ENCODE peak calls at places on chromosomes 7 and 10, in four cellular contexts. O is H9, P is mesendoderm, X is H1. Q is an unnamed sample.

GRCh38 chr10:100827819-100828743 is 82.7 kb downstream of the PAX2 start:
- DNase-seq in P (peak; percentile 79), O (peak; percentile 61), X (no peak), Q (no peak)

GRCh38 chr10:125235093-125236069 is 75.0 kb upstream of the CTBP2 start:
- DNase-seq in X (no peak), P (no peak), O (no peak), Q (no peak)

GRCh38 chr10:31698169-31698890 is 230.3 kb downstream of the ARHGAP12 start:
- DNase-seq in P (no peak), O (no peak), X (no peak), Q (peak; percentile 91)

GRCh38 chr7:116030626-116031276 is at the start of gene TFEC:
- DNase-seq in X (no peak), P (peak; percentile 40), O (no peak), Q (peak; percentile 12)

GRCh38 chr7:150415161-150416160 is 35.0 kb upstream of the GIMAP8 start:
- DNase-seq in X (no peak), P (no peak), O (peak; percentile 8), Q (no peak)

GRCh38 chr7:145036592-145037386 is 200.9 kb upstream of the TPK1 start:
- DNase-seq in O (peak; percentile 45), P (peak; percentile 71), X (peak; percentile 21), Q (peak; percentile 2)

GRCh38 chr7:51070163-51070562 is 246.4 kb downstream of the COBL start:
- DNase-seq in X (no peak), O (no peak), P (peak; percentile 59), Q (no peak)

GRCh38 chr10:69051303-69051702 is 36.6 kb upstream of the SRGN start:
- DNase-seq in P (no peak), X (no peak), O (no peak), Q (peak; percentile 82)

GRCh38 chr7:8881916-8882315 is 448.5 kb downstream of the NXPH1 start:
- DNase-seq in O (no peak), P (peak; percentile 60), X (no peak), Q (no peak)

DNA sequence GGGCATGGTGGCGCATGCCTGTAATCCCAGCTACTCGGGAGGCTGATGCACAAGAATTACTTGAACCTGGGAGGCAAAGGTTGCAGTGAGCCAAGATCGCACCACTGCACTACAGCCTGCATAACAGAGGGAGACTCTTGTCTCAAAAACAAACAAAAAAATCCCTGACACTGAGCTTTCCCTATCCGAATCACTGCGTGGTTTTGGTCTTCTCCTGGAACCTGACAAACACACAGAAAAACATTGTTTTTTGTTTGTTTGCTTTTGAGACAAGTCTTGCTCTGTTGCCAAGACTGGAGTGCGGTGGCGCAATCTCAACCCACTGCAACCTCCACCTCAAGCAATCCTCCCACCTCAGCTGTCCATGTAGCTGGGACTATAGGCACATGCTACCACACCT is 50.4 kb upstream of the PTPRN2 start:
- DNase-seq in X (no peak), O (no peak), P (no peak), Q (no peak)
- H3K18ac ChIP-seq in X (no peak overlapping the region), O (no peak overlapping the region), P (no peak overlapping the region), Q (no peak overlapping the region)

DNA sequence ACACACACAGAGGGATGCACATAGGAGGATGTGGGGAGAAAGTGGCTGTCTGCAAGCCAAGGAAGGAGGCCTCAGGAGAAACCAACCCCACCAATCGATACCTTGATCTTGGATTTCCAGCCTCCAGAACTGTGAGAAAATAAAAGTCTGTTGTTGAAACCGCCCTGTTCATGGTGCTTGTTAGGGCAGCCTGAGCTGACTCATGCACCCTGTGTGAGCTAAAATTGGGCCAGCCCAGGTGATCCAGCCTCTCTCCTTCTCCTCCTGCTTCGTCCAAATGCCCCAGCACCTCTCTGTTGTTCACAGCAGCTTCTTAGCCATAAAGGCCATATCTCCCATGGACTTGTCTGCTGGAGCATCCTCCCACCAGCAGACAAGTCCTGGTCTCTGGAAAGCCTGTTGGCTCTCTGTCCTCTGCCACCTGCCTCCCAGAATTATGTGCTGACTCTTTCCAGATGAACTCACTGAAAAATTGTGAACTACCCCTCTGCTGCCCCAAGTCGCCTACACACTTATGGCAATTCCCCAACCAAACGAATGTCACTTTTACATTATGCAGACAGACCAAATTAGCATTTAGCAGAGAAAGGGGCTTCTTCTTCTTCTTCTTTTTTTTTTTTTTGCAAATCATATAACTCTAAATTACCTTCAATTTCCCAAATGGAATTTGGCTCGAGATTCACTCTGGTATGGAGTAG is 30.2 kb upstream of the CARD11 start:
- DNase-seq in O (no peak), X (no peak), P (no peak), Q (no peak)
- H4K5ac ChIP-seq in O (no peak overlapping the region), X (no peak overlapping the region), P (no peak overlapping the region), Q (no peak overlapping the region)

DNA sequence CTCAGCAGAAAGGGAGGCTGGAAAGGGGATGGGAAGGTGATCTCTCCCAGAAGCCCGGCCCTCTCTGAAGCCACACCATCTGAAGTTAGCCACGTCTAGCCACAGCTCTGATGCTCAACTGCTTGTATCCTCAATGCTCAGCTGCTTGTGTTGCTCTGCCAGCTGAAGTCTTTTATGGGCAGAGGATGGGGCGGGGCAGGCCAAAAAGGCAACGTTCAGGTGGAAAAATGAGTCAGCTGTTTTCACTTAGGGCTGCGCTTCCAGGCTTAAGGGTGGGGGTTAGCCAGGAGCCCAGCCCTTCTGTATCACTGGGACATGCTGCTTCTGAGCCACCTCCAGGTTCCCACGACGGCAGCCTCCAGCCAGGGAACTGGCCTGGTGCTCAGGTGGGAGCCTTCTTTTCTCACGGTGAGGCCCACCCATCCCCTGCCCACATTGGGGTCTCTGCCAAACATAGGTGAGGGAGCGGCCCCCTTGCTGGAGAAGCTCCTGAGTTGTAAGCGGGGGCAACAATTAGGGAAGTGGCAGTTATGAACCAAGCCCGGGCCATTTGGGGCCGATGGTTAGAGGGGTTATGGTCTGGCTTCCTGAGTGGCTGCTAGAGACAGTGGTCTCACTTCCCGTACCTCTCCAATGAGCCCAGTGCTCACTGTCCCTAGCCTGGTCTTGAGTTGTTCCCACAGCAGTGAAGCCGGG is 44.8 kb upstream of the CNPY1 start:
- DNase-seq in X (no peak), O (no peak), P (no peak), Q (no peak)
- H3K18ac ChIP-seq in X (no peak overlapping the region), O (no peak overlapping the region), P (no peak overlapping the region), Q (no peak overlapping the region)

GRCh38 chr7:41885078-41885477 is 182.2 kb upstream of the INHBA start:
- DNase-seq in P (no peak), X (no peak), O (no peak), Q (peak; percentile 64)

GRCh38 chr7:41887446-41887845 is 184.6 kb upstream of the INHBA start:
- DNase-seq in P (no peak), O (no peak), X (no peak), Q (no peak)

GRCh38 chr7:41885748-41886147 is 182.9 kb upstream of the INHBA start:
- DNase-seq in X (no peak), O (no peak), P (peak; percentile 69), Q (peak; percentile 55)

GRCh38 chr7:41886906-41887311 is 184.0 kb upstream of the INHBA start:
- DNase-seq in O (peak; percentile 52), X (no peak), P (peak; percentile 70), Q (peak; percentile 98)

DNA sequence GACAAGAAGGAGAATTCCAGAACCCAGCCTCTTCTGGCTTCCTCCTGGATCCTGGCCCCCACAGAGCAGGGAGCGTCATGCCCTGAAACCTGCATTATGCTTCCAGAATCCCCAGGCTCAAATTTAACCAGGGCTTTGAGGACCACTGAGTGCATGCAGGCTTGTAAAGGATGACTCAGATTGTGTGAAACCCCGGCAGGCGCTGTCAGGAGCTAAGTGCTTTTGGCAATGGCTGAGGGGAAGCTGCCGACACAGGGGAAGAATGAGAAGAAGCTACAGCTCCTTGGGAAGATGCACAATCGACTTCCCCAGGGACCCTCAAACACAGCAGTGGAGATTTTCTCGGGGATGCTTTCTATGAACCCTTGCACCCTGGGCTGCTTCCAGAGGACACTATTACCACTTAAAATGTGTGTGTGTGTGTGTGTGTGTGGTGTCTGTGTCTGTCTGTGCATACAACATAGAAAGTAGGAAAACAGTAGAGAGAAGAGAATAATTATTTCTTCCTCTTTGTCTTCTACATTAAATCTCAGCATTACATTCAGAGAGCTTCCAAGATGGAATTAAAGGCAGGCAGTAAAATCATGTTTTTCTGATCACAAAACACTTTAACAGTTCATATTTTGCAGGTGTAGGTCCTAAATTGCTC is 183.5 kb upstream of the INHBA start:
- DNase-seq in X (no peak), P (peak; percentile 85), O (no peak), Q (peak; percentile 95)
- H4K5ac ChIP-seq in X (no peak overlapping the region), P (no peak overlapping the region), O (no peak overlapping the region), Q (peak overlapping the region; percentile 78)

GRCh38 chr7:1883834-1884582 is 213.9 kb downstream of the ELFN1 start:
- DNase-seq in O (peak; percentile 72), X (no peak), P (peak; percentile 57), Q (no peak)
- H3K18ac ChIP-seq in O (no peak overlapping the region), X (no peak overlapping the region), P (no peak overlapping the region), Q (no peak overlapping the region)

DNA sequence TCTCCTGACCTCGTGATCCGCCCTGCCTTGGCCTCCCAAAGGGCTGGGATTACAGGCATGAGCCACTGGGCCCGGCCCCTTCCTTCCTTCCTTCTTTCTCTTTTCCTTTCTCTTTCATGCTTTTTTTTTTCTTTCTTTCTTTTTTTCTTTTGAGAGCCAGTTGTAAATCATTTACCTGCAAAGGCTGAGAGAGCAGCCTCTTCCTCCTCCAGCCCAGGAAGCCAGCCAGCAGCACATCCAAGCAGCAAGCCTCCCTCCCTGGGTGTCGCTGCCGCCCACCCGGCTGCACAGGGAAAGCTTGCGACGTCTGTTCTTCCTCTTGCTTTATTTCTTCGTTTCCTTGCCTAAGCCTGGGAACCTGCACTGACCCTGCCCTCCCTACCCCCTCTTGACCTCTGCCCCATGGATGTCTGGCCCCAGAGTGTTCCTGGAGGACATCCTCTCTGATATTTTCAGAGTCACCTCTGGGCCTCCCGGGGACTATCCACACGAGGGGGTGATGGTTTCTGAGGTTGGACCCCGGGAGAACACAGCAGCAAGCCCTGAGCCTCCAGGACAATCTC is 62.8 kb upstream of the MYL10 start:
- DNase-seq in P (no peak), X (no peak), O (no peak), Q (no peak)
- H4K5ac ChIP-seq in P (no peak overlapping the region), X (no peak overlapping the region), O (no peak overlapping the region), Q (no peak overlapping the region)

Q was measured in IMR-90.